ENCODE peak calls at places on chromosomes 16 and 17, in nine cellular contexts. T, H, D, Z, K, P, E, R and I are unnamed samples.

GRCh38 chr16:57600048-57600835 is 28.2 kb upstream of the ADGRG1 start:
- DNase-seq in T (peak), H (no peak), D (no peak), Z (peak), K (peak), P (no peak), E (no peak), R (no peak), I (no peak)

GRCh38 chr17:72237223-72237622 is 116.4 kb downstream of the SOX9 start:
- DNase-seq in T (peak), H (no peak), D (no peak), Z (no peak), K (no peak), P (no peak), E (no peak), R (no peak), I (no peak)

GRCh38 chr16:17273142-17273561 is 197.6 kb downstream of the XYLT1 start:
- DNase-seq in T (no peak), H (no peak), D (peak), Z (no peak), K (peak), P (no peak), E (no peak), R (peak), I (peak)

GRCh38 chr17:52995127-52995526 is 827.6 kb upstream of the KIF2B start:
- DNase-seq in T (no peak), H (no peak), D (no peak), Z (no peak), K (no peak), P (no peak), E (no peak), R (no peak), I (no peak)

GRCh38 chr16:51939371-51940005 is 607.5 kb downstream of the TOX3 start:
- DNase-seq in T (no peak), H (no peak), D (no peak), Z (no peak), K (no peak), P (no peak), E (no peak), R (no peak), I (no peak)

GRCh38 chr17:62627219-62627903 is at the start of gene MRC2:
- DNase-seq in T (peak), H (no peak), D (peak), Z (peak), K (peak), P (peak), E (peak), R (peak), I (peak)

GRCh38 chr17:30263552-30264333 is 28.0 kb downstream of the BLMH start:
- DNase-seq in T (no peak), H (no peak), D (no peak), Z (no peak), K (peak), P (no peak), E (no peak), R (no peak), I (no peak)

GRCh38 chr17:77496831-77497577 is 356.2 kb downstream of the SEC14L1 start:
- DNase-seq in T (peak), H (no peak), D (no peak), Z (no peak), K (no peak), P (no peak), E (peak), R (no peak), I (peak)

GRCh38 chr16:30659507-30660423 is 1.5 kb downstream of the FBRS start:
- DNase-seq in T (no peak), H (no peak), D (no peak), Z (peak), K (peak), P (no peak), E (no peak), R (no peak), I (peak)

GRCh38 chr17:43074869-43075268 is 49.8 kb downstream of the RND2 start:
- DNase-seq in T (no peak), H (no peak), D (no peak), Z (no peak), K (no peak), P (no peak), E (no peak), R (no peak), I (no peak)

GRCh38 chr16:65117701-65118448 is 4.0 kb downstream of the CDH11 start:
- DNase-seq in T (peak), H (peak), D (peak), Z (peak), K (peak), P (no peak), E (peak), R (peak), I (peak)

GRCh38 chr17:36980281-36980761 is 31.6 kb downstream of the AATF start:
- DNase-seq in T (no peak), H (no peak), D (peak), Z (no peak), K (peak), P (no peak), E (no peak), R (peak), I (no peak)

GRCh38 chr17:30821751-30822723 is 2.5 kb downstream of the CRLF3 start:
- DNase-seq in T (no peak), H (no peak), D (no peak), Z (no peak), K (no peak), P (no peak), E (no peak), R (no peak), I (no peak)

GRCh38 chr17:83064732-83065659 is 14.4 kb upstream of the METRNL start:
- DNase-seq in T (peak), H (no peak), D (no peak), Z (peak), K (no peak), P (no peak), E (peak), R (no peak), I (peak)

GRCh38 chr16:84889066-84889465 is 69.3 kb downstream of the CRISPLD2 start:
- DNase-seq in T (no peak), H (no peak), D (no peak), Z (no peak), K (peak), P (no peak), E (no peak), R (no peak), I (no peak)

GRCh38 chr17:51860934-51861561 is 297.5 kb downstream of the CA10 start:
- DNase-seq in T (no peak), H (no peak), D (no peak), Z (peak), K (peak), P (no peak), E (no peak), R (no peak), I (no peak)

GRCh38 chr16:82657786-82658185 is 31.0 kb downstream of the CDH13 start:
- DNase-seq in T (no peak), H (no peak), D (no peak), Z (no peak), K (no peak), P (no peak), E (no peak), R (no peak), I (no peak)

GRCh38 chr17:64998436-64999190 is 57.9 kb downstream of the GNA13 start:
- DNase-seq in T (peak), H (no peak), D (no peak), Z (no peak), K (no peak), P (no peak), E (no peak), R (no peak), I (no peak)

GRCh38 chr17:31327534-31328526 is 6.4 kb upstream of the EVI2A start:
- DNase-seq in T (no peak), H (no peak), D (peak), Z (no peak), K (peak), P (no peak), E (no peak), R (peak), I (no peak)

GRCh38 chr17:82497483-82498405 is 21.8 kb upstream of the FOXK2 start:
- DNase-seq in T (peak), H (no peak), D (no peak), Z (no peak), K (peak), P (no peak), E (no peak), R (no peak), I (no peak)

GRCh38 chr16:30488764-30489595 is 16.4 kb downstream of the ITGAL start:
- DNase-seq in T (no peak), H (no peak), D (no peak), Z (no peak), K (peak), P (no peak), E (no peak), R (no peak), I (no peak)

GRCh38 chr16:1770328-1771071 is 843 bp downstream of the NME3 start:
- DNase-seq in T (no peak), H (no peak), D (no peak), Z (peak), K (no peak), P (no peak), E (peak), R (no peak), I (peak)

GRCh38 chr16:71540-72341 is 690 bp downstream of the RHBDF1 start:
- DNase-seq in T (peak), H (no peak), D (no peak), Z (peak), K (peak), P (no peak), E (peak), R (no peak), I (peak)

GRCh38 chr17:61366715-61367413 is 32.8 kb upstream of the TBX2 start:
- DNase-seq in T (no peak), H (no peak), D (no peak), Z (no peak), K (no peak), P (no peak), E (peak), R (no peak), I (no peak)

GRCh38 chr17:7883781-7884386 is 4.7 kb upstream of the CHD3 start:
- DNase-seq in T (peak), H (no peak), D (no peak), Z (no peak), K (peak), P (no peak), E (no peak), R (no peak), I (no peak)

GRCh38 chr16:80058236-80058635 is 457.7 kb upstream of the MAF start:
- DNase-seq in T (peak), H (no peak), D (no peak), Z (peak), K (no peak), P (no peak), E (peak), R (no peak), I (peak)

GRCh38 chr16:11632455-11632921 is 35.8 kb upstream of the SNN start:
- DNase-seq in T (peak), H (no peak), D (peak), Z (no peak), K (peak), P (no peak), E (peak), R (no peak), I (peak)

GRCh38 chr16:1520461-1520860 is 13.0 kb upstream of the TMEM204 start:
- DNase-seq in T (no peak), H (no peak), D (no peak), Z (no peak), K (no peak), P (no peak), E (no peak), R (no peak), I (no peak)

GRCh38 chr16:81099958-81100357 is 3.8 kb upstream of the GCSH start:
- DNase-seq in T (no peak), H (no peak), D (no peak), Z (no peak), K (no peak), P (no peak), E (no peak), R (no peak), I (no peak)

GRCh38 chr17:59652119-59652518 is 32.4 kb downstream of the CLTC start:
- DNase-seq in T (no peak), H (no peak), D (no peak), Z (no peak), K (peak), P (no peak), E (no peak), R (no peak), I (no peak)

GRCh38 chr17:40530988-40531971 is 29.9 kb upstream of the TNS4 start:
- DNase-seq in T (peak), H (no peak), D (no peak), Z (no peak), K (no peak), P (no peak), E (no peak), R (no peak), I (peak)

GRCh38 chr16:28157768-28158535 is 53.8 kb downstream of the XPO6 start:
- DNase-seq in T (no peak), H (no peak), D (no peak), Z (no peak), K (peak), P (no peak), E (no peak), R (no peak), I (no peak)

GRCh38 chr17:58783380-58783779 is 27.7 kb downstream of the PPM1E start:
- DNase-seq in T (no peak), H (no peak), D (peak), Z (no peak), K (no peak), P (no peak), E (no peak), R (no peak), I (no peak)

GRCh38 chr17:78645421-78646295 is 68.5 kb upstream of the DNAH17 start:
- DNase-seq in T (peak), H (peak), D (no peak), Z (no peak), K (peak), P (peak), E (peak), R (no peak), I (no peak)

GRCh38 chr16:31215287-31216115 is 1.4 kb downstream of the PYDC1 start:
- DNase-seq in T (peak), H (no peak), D (no peak), Z (peak), K (peak), P (no peak), E (peak), R (no peak), I (peak)

GRCh38 chr17:1302761-1303160 is 23.3 kb downstream of the TRARG1 start:
- DNase-seq in T (no peak), H (no peak), D (no peak), Z (no peak), K (no peak), P (no peak), E (no peak), R (no peak), I (no peak)
- H3K4me3 ChIP-seq in T (no peak), H (no peak), D (no peak), Z (no peak), K (no peak), P (no peak), E (no peak), R (no peak), I (no peak)

GRCh38 chr17:49495842-49496182 is 719 bp downstream of the NGFR start:
- DNase-seq in T (no peak), H (no peak), D (no peak), Z (no peak), K (no peak), P (no peak), E (no peak), R (no peak), I (no peak)

GRCh38 chr17:49497147-49498036 is 2.3 kb downstream of the NGFR start:
- DNase-seq in T (peak), H (no peak), D (no peak), Z (peak), K (no peak), P (peak), E (peak), R (no peak), I (peak)

GRCh38 chr17:49496183-49496865 is 1.2 kb downstream of the NGFR start:
- DNase-seq in T (peak), H (no peak), D (no peak), Z (peak), K (peak), P (peak), E (peak), R (no peak), I (peak)

GRCh38 chr17:49496866-49497146 is 1.7 kb downstream of the NGFR start:
- DNase-seq in T (no peak), H (no peak), D (no peak), Z (no peak), K (no peak), P (no peak), E (no peak), R (no peak), I (no peak)

GRCh38 chr17:49498037-49498615 is 3.0 kb downstream of the NGFR start:
- DNase-seq in T (no peak), H (no peak), D (no peak), Z (no peak), K (no peak), P (no peak), E (no peak), R (no peak), I (no peak)
- TF ChIP-seq CTCF in T (no peak), H (no peak), D (peak), Z (no peak), K (no peak), P (no peak), E (peak), R (no peak), I (no peak)

GRCh38 chr17:74750039-74750326 is 1.6 kb downstream of the NHERF1 start:
- DNase-seq in T (no peak), H (no peak), D (no peak), Z (no peak), K (no peak), P (no peak), E (no peak), R (no peak), I (no peak)
- H3K4me3 ChIP-seq in T (peak), H (peak), D (peak), Z (peak), K (peak), P (peak), E (peak), R (peak), I (peak)

DNA sequence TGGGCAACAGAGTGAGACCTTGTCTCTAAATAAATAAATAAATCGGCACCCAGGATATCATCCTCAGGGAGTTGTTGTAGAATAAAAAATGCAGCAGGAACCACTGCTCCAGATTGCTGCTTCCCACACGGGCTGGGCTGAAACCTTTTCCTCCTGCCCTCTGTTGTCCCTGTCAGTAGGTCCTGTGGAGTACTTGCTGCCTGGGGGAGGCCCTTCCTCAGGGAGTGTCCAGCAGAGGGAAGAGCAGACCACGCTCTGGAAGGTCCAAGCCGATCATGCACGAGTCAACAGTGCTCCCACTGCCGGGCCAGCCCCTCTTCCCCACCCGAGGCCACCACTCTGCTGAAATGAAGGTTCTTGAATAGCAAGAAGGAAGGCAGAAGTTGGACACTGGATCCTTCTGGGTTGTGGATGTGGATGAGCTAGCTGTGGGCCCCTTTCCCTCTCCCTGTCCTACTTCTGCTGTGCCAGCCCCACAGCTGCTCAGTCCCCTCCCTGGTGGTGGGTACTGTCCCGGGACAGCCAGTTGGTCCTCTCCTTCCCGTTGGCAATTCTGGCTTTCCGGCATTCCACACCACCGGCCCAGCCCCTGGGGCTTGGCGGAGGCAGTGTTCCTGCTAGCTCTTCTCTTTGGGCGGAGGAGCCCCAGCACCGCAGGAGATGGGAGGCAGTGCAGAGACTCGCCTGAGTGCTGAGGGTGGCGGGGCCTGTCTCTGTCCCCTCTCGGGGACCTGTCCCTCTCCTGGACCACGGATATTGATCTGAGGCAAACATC is 10.8 kb downstream of the CDK5R1 start:
- DNase-seq in T (peak), H (no peak), D (no peak), Z (no peak), K (no peak), P (no peak), E (no peak), R (no peak), I (no peak)
- TF ChIP-seq CTCF in T (no peak), H (no peak), D (peak), Z (no peak), K (peak), P (no peak), E (peak), R (peak), I (no peak)

GRCh38 chr16:23679986-23680336 is 1.3 kb downstream of the PLK1 start:
- DNase-seq in T (peak), H (no peak), D (no peak), Z (no peak), K (no peak), P (no peak), E (no peak), R (no peak), I (no peak)
- H3K4me3 ChIP-seq in T (no peak), H (no peak), D (peak), Z (no peak), K (peak), P (no peak), E (no peak), R (peak), I (no peak)

GRCh38 chr17:67562036-67562435 is 155.7 kb upstream of the NOL11 start:
- DNase-seq in T (peak), H (no peak), D (no peak), Z (no peak), K (no peak), P (no peak), E (no peak), R (no peak), I (no peak)
- TF ChIP-seq CTCF in T (no peak), H (no peak), D (no peak), Z (no peak), K (no peak), P (no peak), E (no peak), R (no peak), I (no peak)

GRCh38 chr17:50721194-50722010 is 2.0 kb downstream of the LUC7L3 start:
- DNase-seq in T (no peak), H (no peak), D (no peak), Z (no peak), K (no peak), P (no peak), E (no peak), R (no peak), I (no peak)
- H3K4me3 ChIP-seq in T (peak), H (peak), D (peak), Z (peak), K (peak), P (peak), E (peak), R (peak), I (peak)